ENCODE peak calls at places on chromosome 15, in nine cellular contexts. One of them, this sample, is unnamed.

GRCh38 chr15:20340931-20341661 is 200.5 kb downstream of the GOLGA6L6 start:
- DNase-seq in spleen: peak; percentile 96
- DNase-seq in fibroblast of lung: no peak
- DNase-seq in lower lobe of right lung: peak; percentile 90
- DNase-seq in body of pancreas: peak; percentile 64
- DNase-seq in PC-3: peak; percentile 14
- DNase-seq in Peyer's patch: peak; percentile 79
- DNase-seq in IMR-90: no peak
- DNase-seq in psoas muscle: peak; percentile 69
- DNase-seq in this sample: peak; percentile 76

GRCh38 chr15:101121511-101122090 is 130.2 kb downstream of the CHSY1 start:
- DNase-seq in spleen: peak; percentile 96
- DNase-seq in fibroblast of lung: peak; percentile 81
- DNase-seq in lower lobe of right lung: peak; percentile 84
- DNase-seq in body of pancreas: peak; percentile 51
- DNase-seq in PC-3: peak; percentile 12
- DNase-seq in Peyer's patch: peak; percentile 85
- DNase-seq in IMR-90: peak; percentile 74
- DNase-seq in psoas muscle: peak; percentile 76
- DNase-seq in this sample: peak; percentile 89

GRCh38 chr15:54387808-54388207 is 409.6 kb downstream of the UNC13C start:
- DNase-seq in spleen: no peak
- DNase-seq in fibroblast of lung: no peak
- DNase-seq in lower lobe of right lung: no peak
- DNase-seq in body of pancreas: no peak
- DNase-seq in PC-3: no peak
- DNase-seq in Peyer's patch: no peak
- DNase-seq in IMR-90: no peak
- DNase-seq in psoas muscle: no peak
- DNase-seq in this sample: no peak

GRCh38 chr15:100043069-100043641 is 298.6 kb downstream of the ADAMTS17 start:
- DNase-seq in spleen: no peak
- DNase-seq in fibroblast of lung: peak; percentile 55
- DNase-seq in lower lobe of right lung: no peak
- DNase-seq in body of pancreas: peak; percentile 34
- DNase-seq in PC-3: peak; percentile 96
- DNase-seq in Peyer's patch: no peak
- DNase-seq in IMR-90: peak; percentile 57
- DNase-seq in psoas muscle: peak; percentile 40
- DNase-seq in this sample: no peak

GRCh38 chr15:23565395-23566069 is at the start of gene MKRN3:
- DNase-seq in spleen: no peak
- DNase-seq in fibroblast of lung: peak; percentile 58
- DNase-seq in lower lobe of right lung: no peak
- DNase-seq in body of pancreas: no peak
- DNase-seq in PC-3: no peak
- DNase-seq in Peyer's patch: no peak
- DNase-seq in IMR-90: peak; percentile 7
- DNase-seq in psoas muscle: no peak
- DNase-seq in this sample: no peak

GRCh38 chr15:100919481-100920405 is 586 bp downstream of the LRRK1 start:
- DNase-seq in spleen: peak; percentile 90
- DNase-seq in fibroblast of lung: peak; percentile 15
- DNase-seq in lower lobe of right lung: peak; percentile 60
- DNase-seq in body of pancreas: peak; percentile 35
- DNase-seq in PC-3: peak; percentile 26
- DNase-seq in Peyer's patch: peak; percentile 62
- DNase-seq in IMR-90: peak; percentile 19
- DNase-seq in psoas muscle: peak; percentile 36
- DNase-seq in this sample: no peak

GRCh38 chr15:25739687-25740121 is 123.4 kb downstream of the ATP10A start:
- DNase-seq in spleen: no peak
- DNase-seq in fibroblast of lung: peak; percentile 60
- DNase-seq in lower lobe of right lung: no peak
- DNase-seq in body of pancreas: no peak
- DNase-seq in PC-3: peak; percentile 38
- DNase-seq in Peyer's patch: peak; percentile 60
- DNase-seq in IMR-90: peak; percentile 64
- DNase-seq in psoas muscle: no peak
- DNase-seq in this sample: no peak

GRCh38 chr15:60372223-60372622 is 25.6 kb downstream of the ANXA2 start:
- DNase-seq in spleen: no peak
- DNase-seq in fibroblast of lung: no peak
- DNase-seq in lower lobe of right lung: no peak
- DNase-seq in body of pancreas: no peak
- DNase-seq in PC-3: no peak
- DNase-seq in Peyer's patch: no peak
- DNase-seq in IMR-90: no peak
- DNase-seq in psoas muscle: no peak
- DNase-seq in this sample: no peak

GRCh38 chr15:49986326-49986725 is 132.7 kb downstream of the ATP8B4 start:
- DNase-seq in spleen: no peak
- DNase-seq in fibroblast of lung: no peak
- DNase-seq in lower lobe of right lung: no peak
- DNase-seq in body of pancreas: no peak
- DNase-seq in PC-3: no peak
- DNase-seq in Peyer's patch: no peak
- DNase-seq in IMR-90: no peak
- DNase-seq in psoas muscle: no peak
- DNase-seq in this sample: no peak

GRCh38 chr15:34124656-34125055 is 22.8 kb downstream of the PGBD4 start:
- DNase-seq in spleen: no peak
- DNase-seq in fibroblast of lung: no peak
- DNase-seq in lower lobe of right lung: no peak
- DNase-seq in body of pancreas: no peak
- DNase-seq in PC-3: no peak
- DNase-seq in Peyer's patch: no peak
- DNase-seq in IMR-90: no peak
- DNase-seq in psoas muscle: no peak
- DNase-seq in this sample: no peak

GRCh38 chr15:34125945-34126344 is 24.1 kb downstream of the PGBD4 start:
- DNase-seq in spleen: no peak
- DNase-seq in fibroblast of lung: no peak
- DNase-seq in lower lobe of right lung: no peak
- DNase-seq in body of pancreas: no peak
- DNase-seq in PC-3: no peak
- DNase-seq in Peyer's patch: no peak
- DNase-seq in IMR-90: no peak
- DNase-seq in psoas muscle: no peak
- DNase-seq in this sample: no peak

GRCh38 chr15:34119291-34119690 is 17.4 kb downstream of the PGBD4 start:
- DNase-seq in spleen: no peak
- DNase-seq in fibroblast of lung: peak; percentile 28
- DNase-seq in lower lobe of right lung: no peak
- DNase-seq in body of pancreas: no peak
- DNase-seq in PC-3: peak; percentile 70
- DNase-seq in Peyer's patch: no peak
- DNase-seq in IMR-90: no peak
- DNase-seq in psoas muscle: no peak
- DNase-seq in this sample: no peak

GRCh38 chr15:34126522-34126921 is 24.6 kb downstream of the PGBD4 start:
- DNase-seq in spleen: no peak
- DNase-seq in fibroblast of lung: no peak
- DNase-seq in lower lobe of right lung: no peak
- DNase-seq in body of pancreas: no peak
- DNase-seq in PC-3: no peak
- DNase-seq in Peyer's patch: no peak
- DNase-seq in IMR-90: no peak
- DNase-seq in psoas muscle: no peak
- DNase-seq in this sample: no peak

DNA sequence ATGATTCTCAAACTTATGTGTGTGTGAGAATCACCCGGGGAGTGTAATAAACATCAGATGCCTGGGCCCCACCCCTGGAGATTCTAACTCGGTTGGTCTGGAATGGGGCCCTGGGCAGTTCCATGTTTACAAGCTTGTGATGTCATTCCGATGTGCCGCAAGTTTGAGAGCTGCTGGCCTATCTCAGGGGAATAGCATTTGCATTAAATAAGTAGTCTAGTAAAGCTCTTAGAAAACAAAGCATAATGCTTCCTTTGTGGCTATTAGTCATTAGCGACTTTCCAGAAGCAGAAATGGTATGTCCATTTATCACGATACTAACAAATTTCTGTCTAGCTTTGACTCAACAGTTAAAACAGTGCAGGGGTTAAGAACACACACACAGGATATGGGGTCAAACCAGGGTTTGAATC is 20.9 kb downstream of the PGBD4 start:
- DNase-seq in spleen: no peak
- DNase-seq in fibroblast of lung: peak; percentile 87
- DNase-seq in lower lobe of right lung: no peak
- DNase-seq in body of pancreas: no peak
- DNase-seq in PC-3: peak; percentile 91
- DNase-seq in Peyer's patch: no peak
- DNase-seq in IMR-90: peak; percentile 97
- DNase-seq in psoas muscle: no peak
- DNase-seq in this sample: no peak
- TF ChIP-seq CTCF in spleen: no peak
- TF ChIP-seq CTCF in fibroblast of lung: no peak
- TF ChIP-seq CTCF in lower lobe of right lung: no peak
- TF ChIP-seq CTCF in body of pancreas: no peak
- TF ChIP-seq CTCF in PC-3: no peak
- TF ChIP-seq CTCF in Peyer's patch: no peak
- TF ChIP-seq CTCF in IMR-90: no peak
- TF ChIP-seq CTCF in psoas muscle: no peak
- TF ChIP-seq CTCF in this sample: no peak

GRCh38 chr15:70557506-70558258 is 205.7 kb downstream of the UACA start:
- DNase-seq in spleen: no peak
- DNase-seq in fibroblast of lung: no peak
- DNase-seq in lower lobe of right lung: no peak
- DNase-seq in body of pancreas: no peak
- DNase-seq in PC-3: no peak
- DNase-seq in Peyer's patch: no peak
- DNase-seq in IMR-90: no peak
- DNase-seq in psoas muscle: no peak
- DNase-seq in this sample: no peak

GRCh38 chr15:70559223-70559823 is 204.0 kb downstream of the UACA start:
- DNase-seq in spleen: peak; percentile 87
- DNase-seq in fibroblast of lung: peak; percentile 45
- DNase-seq in lower lobe of right lung: no peak
- DNase-seq in body of pancreas: peak; percentile 21
- DNase-seq in PC-3: no peak
- DNase-seq in Peyer's patch: peak; percentile 84
- DNase-seq in IMR-90: peak; percentile 44
- DNase-seq in psoas muscle: peak; percentile 25
- DNase-seq in this sample: peak; percentile 71

GRCh38 chr15:70559840-70560239 is 203.5 kb downstream of the UACA start:
- DNase-seq in spleen: no peak
- DNase-seq in fibroblast of lung: no peak
- DNase-seq in lower lobe of right lung: no peak
- DNase-seq in body of pancreas: no peak
- DNase-seq in PC-3: no peak
- DNase-seq in Peyer's patch: no peak
- DNase-seq in IMR-90: no peak
- DNase-seq in psoas muscle: no peak
- DNase-seq in this sample: no peak

GRCh38 chr15:70556804-70557203 is 206.6 kb downstream of the UACA start:
- DNase-seq in spleen: no peak
- DNase-seq in fibroblast of lung: no peak
- DNase-seq in lower lobe of right lung: no peak
- DNase-seq in body of pancreas: no peak
- DNase-seq in PC-3: no peak
- DNase-seq in Peyer's patch: no peak
- DNase-seq in IMR-90: no peak
- DNase-seq in psoas muscle: no peak
- DNase-seq in this sample: no peak

GRCh38 chr15:70558406-70559222 is 204.7 kb downstream of the UACA start:
- DNase-seq in spleen: no peak
- DNase-seq in fibroblast of lung: no peak
- DNase-seq in lower lobe of right lung: no peak
- DNase-seq in body of pancreas: no peak
- DNase-seq in PC-3: no peak
- DNase-seq in Peyer's patch: no peak
- DNase-seq in IMR-90: no peak
- DNase-seq in psoas muscle: no peak
- DNase-seq in this sample: no peak
- H3K27me3 ChIP-seq in spleen: no peaks in the 10 kb centered on the region
- H3K27me3 ChIP-seq in fibroblast of lung: peaks cover 41% of the 10 kb centered on the region
- H3K27me3 ChIP-seq in lower lobe of right lung: no peaks in the 10 kb centered on the region
- H3K27me3 ChIP-seq in body of pancreas: no peaks in the 10 kb centered on the region
- H3K27me3 ChIP-seq in PC-3: no peaks in the 10 kb centered on the region
- H3K27me3 ChIP-seq in Peyer's patch: no peaks in the 10 kb centered on the region
- H3K27me3 ChIP-seq in IMR-90: peaks cover 72% of the 10 kb centered on the region
- H3K27me3 ChIP-seq in psoas muscle: no peaks in the 10 kb centered on the region
- H3K27me3 ChIP-seq in this sample: no peaks in the 10 kb centered on the region

DNA sequence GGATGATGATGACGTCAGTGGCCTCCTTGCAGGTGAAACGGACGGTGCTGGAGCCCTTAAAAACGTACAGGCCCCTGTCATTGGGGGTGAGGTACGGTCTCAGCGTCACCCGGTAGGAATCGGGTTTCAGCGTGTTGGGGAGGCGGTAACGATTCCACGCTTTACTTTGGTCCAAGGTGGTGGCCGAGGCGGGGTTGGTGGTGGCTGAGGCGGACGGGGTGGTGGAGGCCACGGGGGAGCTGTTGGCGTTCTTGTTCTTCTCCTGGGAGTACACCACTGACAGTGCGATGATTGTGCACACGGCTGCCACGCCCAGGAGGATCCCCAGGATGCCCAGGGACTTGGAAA is 8.5 kb downstream of the ANPEP start:
- DNase-seq in spleen: peak; percentile 35
- DNase-seq in fibroblast of lung: no peak
- DNase-seq in lower lobe of right lung: peak; percentile 20
- DNase-seq in body of pancreas: peak; percentile 54
- DNase-seq in PC-3: no peak
- DNase-seq in Peyer's patch: no peak
- DNase-seq in IMR-90: no peak
- DNase-seq in psoas muscle: no peak
- DNase-seq in this sample: no peak
- H3K4me3 ChIP-seq in spleen: no peak overlapping the region
- H3K4me3 ChIP-seq in fibroblast of lung: no peak overlapping the region
- H3K4me3 ChIP-seq in lower lobe of right lung: no peak overlapping the region
- H3K4me3 ChIP-seq in body of pancreas: peak overlapping the region; percentile 29
- H3K4me3 ChIP-seq in PC-3: no peak overlapping the region
- H3K4me3 ChIP-seq in Peyer's patch: peak overlapping the region; percentile 58
- H3K4me3 ChIP-seq in IMR-90: no peak overlapping the region
- H3K4me3 ChIP-seq in psoas muscle: no peak overlapping the region
- H3K4me3 ChIP-seq in this sample: no peak overlapping the region

DNA sequence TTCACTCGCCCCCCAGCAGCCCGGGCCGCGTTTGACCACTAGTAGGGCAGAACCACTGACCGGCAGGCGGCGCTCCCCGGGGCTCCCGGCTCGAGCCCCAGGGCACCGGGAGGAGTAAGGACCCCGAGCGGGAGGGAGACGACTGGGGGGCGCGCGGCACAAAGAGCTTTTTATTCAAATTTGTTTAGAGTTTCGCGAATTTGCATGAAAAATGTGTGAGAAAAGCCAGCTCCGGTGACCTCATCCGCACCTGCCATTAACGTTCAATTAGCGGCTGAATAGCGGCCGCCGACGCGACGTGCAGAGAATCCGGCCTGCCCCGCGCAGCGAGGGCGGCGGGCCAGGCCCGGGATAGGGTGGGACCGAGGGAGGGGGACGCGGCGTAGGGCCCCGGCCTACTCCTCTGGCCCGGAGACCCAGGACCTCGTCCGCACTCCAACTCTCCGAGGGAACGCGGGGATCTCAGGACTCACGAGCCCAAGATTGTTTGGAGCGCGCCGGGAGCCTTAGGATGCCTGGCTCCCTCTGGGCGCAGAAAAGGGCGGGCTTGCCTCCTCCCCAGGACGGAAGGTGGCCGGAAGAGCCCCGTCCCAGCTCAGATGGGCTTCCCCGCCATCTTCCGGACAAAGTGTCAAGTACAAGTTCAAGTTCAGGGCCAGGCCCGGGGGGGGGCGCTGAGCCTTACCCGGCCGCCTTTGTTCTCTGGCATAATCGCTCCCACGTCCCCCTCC is 64.9 kb upstream of the POLG start:
- DNase-seq in spleen: peak; percentile 83
- DNase-seq in fibroblast of lung: no peak
- DNase-seq in lower lobe of right lung: no peak
- DNase-seq in body of pancreas: no peak
- DNase-seq in PC-3: peak; percentile 57
- DNase-seq in Peyer's patch: peak; percentile 66
- DNase-seq in IMR-90: no peak
- DNase-seq in psoas muscle: no peak
- DNase-seq in this sample: no peak
- TF ChIP-seq CTCF in spleen: peak; percentile 22
- TF ChIP-seq CTCF in fibroblast of lung: peak; percentile 25
- TF ChIP-seq CTCF in lower lobe of right lung: peak; percentile 20
- TF ChIP-seq CTCF in body of pancreas: peak; percentile 31
- TF ChIP-seq CTCF in PC-3: peak; percentile 58
- TF ChIP-seq CTCF in Peyer's patch: no peak
- TF ChIP-seq CTCF in IMR-90: no peak
- TF ChIP-seq CTCF in psoas muscle: no peak
- TF ChIP-seq CTCF in this sample: peak; percentile 17